ENCODE peak calls at places on chromosomes 12 and 14, in seven cellular contexts. I is posterior vena cava; U is GDM1; W is left cardiac atrium; K is non-pigmented ciliary epithelial cell; A is CD4-positive, CD25-positive, alpha-beta regulatory T cell; P is progenitor cell of endocrine pancreas. L is an unnamed sample.

GRCh38 chr12:111102062-111102735 is 181.8 kb upstream of the MYL2 start:
- DNase-seq in I (no peak), U (no peak), W (no peak), K (no peak), A (no peak), P (no peak), L (peak)

GRCh38 chr12:56836800-56837663 is 73.9 kb downstream of the HSD17B6 start:
- DNase-seq in I (no peak), U (peak), W (no peak), K (peak), A (peak), P (no peak), L (no peak)

GRCh38 chr14:88866305-88866704 is 41.9 kb downstream of the TTC8 start:
- DNase-seq in I (no peak), U (no peak), W (no peak), K (peak), A (no peak), P (no peak), L (no peak)

GRCh38 chr12:8829621-8830020 is 7.2 kb downstream of the A2ML1 start:
- DNase-seq in I (no peak), U (no peak), W (no peak), K (no peak), A (no peak), P (no peak), L (no peak)

GRCh38 chr14:102164964-102165363 is 25.3 kb downstream of the WDR20 start:
- DNase-seq in I (no peak), U (no peak), W (no peak), K (no peak), A (no peak), P (no peak), L (no peak)

GRCh38 chr12:23084236-23084995 is 459.4 kb downstream of the ETNK1 start:
- DNase-seq in I (no peak), U (no peak), W (no peak), K (peak), A (no peak), P (no peak), L (no peak)

GRCh38 chr12:62703011-62703380 is 232.0 kb downstream of the PPM1H start:
- DNase-seq in I (no peak), U (no peak), W (no peak), K (no peak), A (no peak), P (no peak), L (no peak)

GRCh38 chr14:63155511-63156189 is 48.6 kb upstream of the RHOJ start:
- DNase-seq in I (no peak), U (no peak), W (no peak), K (no peak), A (no peak), P (no peak), L (no peak)

GRCh38 chr12:57236224-57236924 is 6.9 kb downstream of the SHMT2 start:
- DNase-seq in I (no peak), U (no peak), W (no peak), K (no peak), A (no peak), P (no peak), L (no peak)

GRCh38 chr14:90444077-90444696 is 47.4 kb downstream of the CALM1 start:
- DNase-seq in I (peak), U (no peak), W (no peak), K (no peak), A (no peak), P (no peak), L (no peak)

GRCh38 chr12:89051065-89051677 is 301.1 kb downstream of the DUSP6 start:
- DNase-seq in I (no peak), U (peak), W (no peak), K (no peak), A (peak), P (no peak), L (no peak)

GRCh38 chr14:23639048-23639890 is 3.1 kb downstream of the DHRS2 start:
- DNase-seq in I (no peak), U (no peak), W (no peak), K (no peak), A (no peak), P (no peak), L (no peak)

GRCh38 chr12:71648537-71648936 is 15.1 kb downstream of the ZFC3H1 start:
- DNase-seq in I (no peak), U (no peak), W (no peak), K (no peak), A (no peak), P (no peak), L (no peak)

GRCh38 chr12:46369474-46370379 is 2.8 kb downstream of the SLC38A2 start:
- DNase-seq in I (no peak), U (no peak), W (no peak), K (no peak), A (no peak), P (no peak), L (no peak)

GRCh38 chr12:51023625-51024395 is 2.4 kb downstream of the SLC11A2 start:
- DNase-seq in I (no peak), U (no peak), W (no peak), K (no peak), A (no peak), P (no peak), L (no peak)

L was measured in occipital lobe.